ENCODE peak calls at places on chromosomes 7 and 10, in five cellular contexts. F is stimulated activated CD4-positive, alpha-beta T cell treated with anti-CD3 and anti-CD28 coated beads, Interleukin-1b, Interleukin-23, amount 100 ng/mL, for 1 hour; Q is aorta; G is hippocampal formation; K is pancreas. S is an unnamed sample.

GRCh38 chr7:22302951-22303423 is 54.0 kb downstream of the RAPGEF5 start:
- DNase-seq in K (no peak), G (no peak), F (no peak), Q (no peak), S (no peak)

GRCh38 chr7:118689403-118689802 is 464.9 kb downstream of the ANKRD7 start:
- DNase-seq in Q (no peak), F (no peak), G (no peak), K (no peak), S (no peak)

GRCh38 chr10:80289451-80290287 is at the start of gene MAT1A:
- DNase-seq in K (peak; percentile 68), F (no peak), Q (no peak), G (no peak), S (no peak)

GRCh38 chr7:73555411-73555982 is 2.0 kb downstream of the BCL7B start:
- DNase-seq in G (no peak), Q (no peak), K (no peak), F (no peak), S (no peak)

GRCh38 chr10:44993922-44994751 is 6.6 kb upstream of the ZNF22 start:
- DNase-seq in G (no peak), Q (peak; percentile 33), F (no peak), K (no peak), S (no peak)

GRCh38 chr7:140061607-140061930 is 1.2 kb downstream of the PARP12 start:
- DNase-seq in K (no peak), Q (no peak), G (no peak), F (no peak), S (no peak)

GRCh38 chr7:52507546-52507945 is 527.9 kb upstream of the POM121L12 start:
- DNase-seq in Q (no peak), K (no peak), G (no peak), F (no peak), S (no peak)

GRCh38 chr10:102661614-102662133 is 17.4 kb downstream of the TRIM8 start:
- DNase-seq in F (no peak), K (no peak), Q (no peak), G (no peak), S (no peak)

GRCh38 chr7:103735377-103735776 is 254.1 kb downstream of the RELN start:
- DNase-seq in K (no peak), Q (no peak), F (no peak), G (no peak), S (no peak)